ENCODE peak calls at places on chromosomes 2 and 18, in five cellular contexts. One of them, this sample, is unnamed.

GRCh38 chr2:228658998-228659397 is 477.5 kb upstream of the SPHKAP start:
- DNase-seq in IMR-90: peak
- DNase-seq in PC-3: peak
- DNase-seq in hepatocyte: no peak
- DNase-seq in mammary epithelial cell: peak
- DNase-seq in this sample: peak

GRCh38 chr2:72141032-72141645 is 6.5 kb downstream of the CYP26B1 start:
- DNase-seq in IMR-90: no peak
- DNase-seq in PC-3: no peak
- DNase-seq in hepatocyte: no peak
- DNase-seq in mammary epithelial cell: no peak
- DNase-seq in this sample: no peak

GRCh38 chr2:104318001-104318555 is 535.8 kb upstream of the POU3F3 start:
- DNase-seq in IMR-90: no peak
- DNase-seq in PC-3: no peak
- DNase-seq in hepatocyte: no peak
- DNase-seq in mammary epithelial cell: no peak
- DNase-seq in this sample: no peak

GRCh38 chr2:121015971-121016485 is 269.0 kb downstream of the TFCP2L1 start:
- DNase-seq in IMR-90: no peak
- DNase-seq in PC-3: no peak
- DNase-seq in hepatocyte: no peak
- DNase-seq in mammary epithelial cell: no peak
- DNase-seq in this sample: no peak

GRCh38 chr18:39346916-39347315 is 1781.3 kb upstream of the CELF4 start:
- DNase-seq in IMR-90: no peak
- DNase-seq in PC-3: no peak
- DNase-seq in hepatocyte: no peak
- DNase-seq in mammary epithelial cell: no peak
- DNase-seq in this sample: no peak

GRCh38 chr2:30185175-30185574 is 38.4 kb downstream of the YPEL5 start:
- DNase-seq in IMR-90: peak
- DNase-seq in PC-3: no peak
- DNase-seq in hepatocyte: peak
- DNase-seq in mammary epithelial cell: peak
- DNase-seq in this sample: peak

GRCh38 chr2:85878719-85879390 is 9.9 kb downstream of the ST3GAL5 start:
- DNase-seq in IMR-90: no peak
- DNase-seq in PC-3: no peak
- DNase-seq in hepatocyte: no peak
- DNase-seq in mammary epithelial cell: no peak
- DNase-seq in this sample: peak

GRCh38 chr18:50614838-50615237 is 55.0 kb downstream of the MAPK4 start:
- DNase-seq in IMR-90: no peak
- DNase-seq in PC-3: no peak
- DNase-seq in hepatocyte: peak
- DNase-seq in mammary epithelial cell: peak
- DNase-seq in this sample: no peak

GRCh38 chr18:46275370-46275769 is 171.2 kb downstream of the HAUS1 start:
- DNase-seq in IMR-90: no peak
- DNase-seq in PC-3: no peak
- DNase-seq in hepatocyte: no peak
- DNase-seq in mammary epithelial cell: no peak
- DNase-seq in this sample: no peak

GRCh38 chr2:71897836-71898235 is 249.8 kb downstream of the CYP26B1 start:
- DNase-seq in IMR-90: no peak
- DNase-seq in PC-3: no peak
- DNase-seq in hepatocyte: no peak
- DNase-seq in mammary epithelial cell: no peak
- DNase-seq in this sample: no peak

GRCh38 chr2:70767699-70768584 is at the start of gene ADD2:
- DNase-seq in IMR-90: peak
- DNase-seq in PC-3: peak
- DNase-seq in hepatocyte: peak
- DNase-seq in mammary epithelial cell: peak
- DNase-seq in this sample: peak

GRCh38 chr2:170523506-170523905 is 191.6 kb upstream of the SP5 start:
- DNase-seq in IMR-90: no peak
- DNase-seq in PC-3: peak
- DNase-seq in hepatocyte: no peak
- DNase-seq in mammary epithelial cell: no peak
- DNase-seq in this sample: no peak

GRCh38 chr2:239829326-239829725 is 195.8 kb downstream of the NDUFA10 start:
- DNase-seq in IMR-90: no peak
- DNase-seq in PC-3: no peak
- DNase-seq in hepatocyte: no peak
- DNase-seq in mammary epithelial cell: no peak
- DNase-seq in this sample: no peak

GRCh38 chr2:134280231-134280630 is 26.4 kb downstream of the MGAT5 start:
- DNase-seq in IMR-90: no peak
- DNase-seq in PC-3: no peak
- DNase-seq in hepatocyte: no peak
- DNase-seq in mammary epithelial cell: no peak
- DNase-seq in this sample: no peak

GRCh38 chr2:42918671-42919335 is 126.4 kb upstream of the HAAO start:
- DNase-seq in IMR-90: no peak
- DNase-seq in PC-3: no peak
- DNase-seq in hepatocyte: no peak
- DNase-seq in mammary epithelial cell: no peak
- DNase-seq in this sample: no peak

GRCh38 chr2:226514895-226515294 is 284.7 kb downstream of the IRS1 start:
- DNase-seq in IMR-90: peak
- DNase-seq in PC-3: peak
- DNase-seq in hepatocyte: no peak
- DNase-seq in mammary epithelial cell: peak
- DNase-seq in this sample: no peak
- H3K27ac ChIP-seq in IMR-90: peak
- H3K27ac ChIP-seq in PC-3: peak
- H3K27ac ChIP-seq in hepatocyte: peak
- H3K27ac ChIP-seq in mammary epithelial cell: peak
- H3K27ac ChIP-seq in this sample: no peak

DNA sequence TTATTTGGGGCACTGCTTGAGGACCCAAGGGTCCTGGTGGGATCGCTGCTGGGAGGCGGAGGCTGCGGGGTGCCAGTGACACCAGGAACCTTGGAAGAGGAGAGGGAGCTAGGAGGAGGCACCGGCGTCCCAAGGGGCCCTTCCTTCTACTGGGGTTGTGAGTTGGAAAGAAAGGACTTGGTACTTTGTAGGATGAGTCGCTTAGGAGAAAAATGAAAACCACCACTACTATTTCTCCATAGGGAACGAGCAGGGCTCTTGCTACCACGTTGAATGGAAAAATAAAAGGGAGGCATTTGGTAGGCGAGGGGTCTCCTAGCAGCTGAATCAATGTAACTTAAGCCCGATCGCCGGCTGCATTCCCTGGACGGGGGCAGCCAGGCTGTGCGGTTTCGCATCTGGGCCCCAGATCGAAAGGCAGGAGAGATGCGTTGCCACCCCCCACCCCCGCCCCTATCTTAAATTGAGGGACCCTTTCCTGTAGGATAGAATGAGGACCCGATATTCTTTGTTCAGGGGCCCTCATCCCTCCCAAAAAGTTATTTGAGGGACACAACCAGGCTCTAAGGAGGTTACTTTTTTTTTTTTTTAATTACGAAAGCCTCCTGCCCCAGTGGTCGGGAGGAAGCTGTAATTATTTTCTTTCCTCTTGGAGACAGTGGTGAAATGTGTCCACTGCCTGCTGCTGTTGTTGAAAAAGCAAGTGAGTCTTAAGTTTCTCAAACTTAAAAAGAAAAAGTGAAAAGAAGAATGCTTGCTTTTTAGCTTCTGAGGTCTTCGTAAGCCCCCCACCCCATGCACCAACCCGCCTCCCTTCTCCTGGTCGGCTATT is 1.3 kb downstream of the IGFBP2 start:
- DNase-seq in IMR-90: no peak
- DNase-seq in PC-3: no peak
- DNase-seq in hepatocyte: no peak
- DNase-seq in mammary epithelial cell: no peak
- DNase-seq in this sample: peak
- H2AFZ ChIP-seq in IMR-90: peak
- H2AFZ ChIP-seq in PC-3: peak
- H2AFZ ChIP-seq in hepatocyte: peak
- H2AFZ ChIP-seq in mammary epithelial cell: peak
- H2AFZ ChIP-seq in this sample: no peak

GRCh38 chr18:44733069-44733753 is 52.5 kb downstream of the SETBP1 start:
- DNase-seq in IMR-90: peak
- DNase-seq in PC-3: peak
- DNase-seq in hepatocyte: no peak
- DNase-seq in mammary epithelial cell: peak
- DNase-seq in this sample: peak

GRCh38 chr18:44731866-44732555 is 51.3 kb downstream of the SETBP1 start:
- DNase-seq in IMR-90: peak
- DNase-seq in PC-3: peak
- DNase-seq in hepatocyte: no peak
- DNase-seq in mammary epithelial cell: peak
- DNase-seq in this sample: peak

GRCh38 chr18:44735071-44735470 is 54.4 kb downstream of the SETBP1 start:
- DNase-seq in IMR-90: no peak
- DNase-seq in PC-3: no peak
- DNase-seq in hepatocyte: no peak
- DNase-seq in mammary epithelial cell: no peak
- DNase-seq in this sample: no peak

GRCh38 chr18:44732604-44733003 is 51.9 kb downstream of the SETBP1 start:
- DNase-seq in IMR-90: no peak
- DNase-seq in PC-3: no peak
- DNase-seq in hepatocyte: no peak
- DNase-seq in mammary epithelial cell: no peak
- DNase-seq in this sample: no peak

GRCh38 chr18:44733754-44734465 is 53.2 kb downstream of the SETBP1 start:
- DNase-seq in IMR-90: peak
- DNase-seq in PC-3: no peak
- DNase-seq in hepatocyte: no peak
- DNase-seq in mammary epithelial cell: peak
- DNase-seq in this sample: no peak
- H3K27ac ChIP-seq in IMR-90: no peak
- H3K27ac ChIP-seq in PC-3: peak
- H3K27ac ChIP-seq in hepatocyte: no peak
- H3K27ac ChIP-seq in mammary epithelial cell: peak
- H3K27ac ChIP-seq in this sample: peak

GRCh38 chr2:9150568-9150900 is 56.1 kb upstream of the ASAP2 start:
- DNase-seq in IMR-90: no peak
- DNase-seq in PC-3: no peak
- DNase-seq in hepatocyte: no peak
- DNase-seq in mammary epithelial cell: no peak
- DNase-seq in this sample: no peak

GRCh38 chr2:9150906-9151305 is 55.7 kb upstream of the ASAP2 start:
- DNase-seq in IMR-90: no peak
- DNase-seq in PC-3: no peak
- DNase-seq in hepatocyte: no peak
- DNase-seq in mammary epithelial cell: no peak
- DNase-seq in this sample: no peak

GRCh38 chr2:9154061-9154460 is 52.6 kb upstream of the ASAP2 start:
- DNase-seq in IMR-90: no peak
- DNase-seq in PC-3: no peak
- DNase-seq in hepatocyte: no peak
- DNase-seq in mammary epithelial cell: no peak
- DNase-seq in this sample: no peak

GRCh38 chr2:9153589-9153988 is 53.0 kb upstream of the ASAP2 start:
- DNase-seq in IMR-90: no peak
- DNase-seq in PC-3: no peak
- DNase-seq in hepatocyte: no peak
- DNase-seq in mammary epithelial cell: peak
- DNase-seq in this sample: no peak

DNA sequence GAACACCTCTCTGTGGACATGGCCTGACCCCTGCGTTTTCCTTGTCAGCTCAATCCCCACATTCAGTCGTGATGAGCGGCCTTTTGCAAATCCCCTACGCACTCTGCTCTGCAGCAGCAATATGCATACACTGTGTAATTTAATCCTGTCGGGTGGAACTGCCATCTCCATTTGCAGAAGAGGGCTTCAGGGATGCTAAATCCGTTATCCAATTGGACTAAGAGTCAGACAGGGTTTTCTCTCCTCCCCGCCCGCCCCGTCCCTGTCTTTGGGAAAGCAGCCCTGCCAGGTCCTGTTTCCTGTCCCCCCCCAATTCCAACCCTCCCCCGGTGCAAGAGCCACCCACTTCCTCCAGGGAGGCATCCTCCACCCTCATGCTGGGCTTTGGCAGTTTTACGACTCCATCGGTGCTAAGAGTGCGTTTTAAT is 53.6 kb upstream of the ASAP2 start:
- DNase-seq in IMR-90: no peak
- DNase-seq in PC-3: no peak
- DNase-seq in hepatocyte: no peak
- DNase-seq in mammary epithelial cell: no peak
- DNase-seq in this sample: no peak
- H2AFZ ChIP-seq in IMR-90: peak
- H2AFZ ChIP-seq in PC-3: no peak
- H2AFZ ChIP-seq in hepatocyte: no peak
- H2AFZ ChIP-seq in mammary epithelial cell: peak
- H2AFZ ChIP-seq in this sample: peak

DNA sequence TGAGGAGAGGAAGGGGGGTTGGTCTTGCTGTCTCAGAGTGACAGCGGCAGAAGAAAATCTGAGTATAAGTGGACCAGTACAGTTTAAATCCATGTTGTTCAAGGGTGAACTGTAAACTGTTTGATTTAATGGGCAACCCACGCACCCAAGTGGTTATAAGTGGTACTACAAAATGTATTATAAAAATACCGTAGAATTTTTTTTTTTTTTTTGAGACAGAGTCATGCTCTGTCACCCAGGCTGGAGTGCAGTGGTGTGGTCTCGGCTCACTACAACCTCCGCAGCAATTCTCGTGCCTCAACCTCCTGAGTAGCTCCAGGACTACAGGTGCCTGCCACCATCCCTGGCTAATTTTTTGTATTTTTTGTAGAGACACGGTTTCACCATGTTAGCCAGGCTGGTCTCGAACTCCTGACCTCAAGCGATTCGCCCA is 2.1 kb upstream of the CHCHD5 start:
- DNase-seq in IMR-90: peak
- DNase-seq in PC-3: peak
- DNase-seq in hepatocyte: peak
- DNase-seq in mammary epithelial cell: peak
- DNase-seq in this sample: peak
- H3K27ac ChIP-seq in IMR-90: no peak
- H3K27ac ChIP-seq in PC-3: no peak
- H3K27ac ChIP-seq in hepatocyte: no peak
- H3K27ac ChIP-seq in mammary epithelial cell: peak
- H3K27ac ChIP-seq in this sample: no peak